ENCODE peak calls at places on chromosome 1, in six cellular contexts. C is K562, R is stomach, X is sigmoid colon, P is transverse colon, F is GM23338. N is an unnamed sample.

GRCh38 chr1:189149547-189150375 is 1327.9 kb downstream of the BRINP3 start:
- DNase-seq in F (peak), P (no peak), X (no peak), C (peak), R (peak), N (no peak)

GRCh38 chr1:51927029-51927428 is 48.5 kb upstream of the NRDC start:
- DNase-seq in F (no peak), C (no peak), P (no peak), R (no peak), X (no peak), N (no peak)

GRCh38 chr1:12502300-12503109 is 115.5 kb downstream of the DHRS3 start:
- DNase-seq in P (no peak), F (no peak), R (no peak), C (no peak), X (no peak), N (no peak)

GRCh38 chr1:36096500-36097412 is 8.1 kb downstream of the ADPRS start:
- DNase-seq in P (no peak), C (peak), F (peak), R (no peak), X (no peak), N (no peak)

GRCh38 chr1:228293816-228294500 is 86.1 kb downstream of the OBSCN start:
- DNase-seq in F (no peak), R (no peak), X (no peak), P (no peak), C (no peak), N (no peak)

GRCh38 chr1:206856674-206857464 is 8.6 kb upstream of the IL20 start:
- DNase-seq in X (no peak), P (no peak), F (peak), R (no peak), C (no peak), N (no peak)

GRCh38 chr1:19059773-19060172 is 103.3 kb upstream of the IFFO2 start:
- DNase-seq in C (no peak), R (no peak), F (no peak), X (no peak), P (no peak), N (no peak)

GRCh38 chr1:205191127-205191577 is 20.4 kb downstream of the DSTYK start:
- DNase-seq in P (no peak), X (no peak), F (no peak), R (no peak), C (no peak), N (no peak)

GRCh38 chr1:65308781-65309316 is 494 bp upstream of the DNAJC6 start:
- DNase-seq in F (peak), C (no peak), X (no peak), P (no peak), R (no peak), N (no peak)

GRCh38 chr1:27643626-27644368 is 8.8 kb upstream of the FGR start:
- DNase-seq in C (peak), X (no peak), F (peak), P (peak), R (peak), N (no peak)

GRCh38 chr1:151511636-151512215 is 539 bp downstream of the CGN start:
- DNase-seq in C (peak), F (peak), X (peak), P (peak), R (peak), N (no peak)

GRCh38 chr1:8239306-8240023 is 78.4 kb upstream of the SLC45A1 start:
- DNase-seq in F (peak), R (peak), P (peak), C (no peak), X (peak), N (no peak)

GRCh38 chr1:208722592-208722991 is 478.4 kb upstream of the PLXNA2 start:
- DNase-seq in P (no peak), R (no peak), X (no peak), F (no peak), C (no peak), N (no peak)

GRCh38 chr1:16076871-16077250 is 3.4 kb upstream of the FAM131C start:
- DNase-seq in P (no peak), X (no peak), C (no peak), R (no peak), F (no peak), N (no peak)

GRCh38 chr1:23168079-23168461 is 586 bp downstream of the LUZP1 start:
- DNase-seq in R (no peak), C (peak), P (peak), F (no peak), X (peak), N (no peak)

GRCh38 chr1:46194641-46195179 is 3.5 kb downstream of the POMGNT1 start:
- DNase-seq in C (no peak), X (no peak), F (no peak), R (no peak), P (no peak), N (no peak)

GRCh38 chr1:117590273-117590925 is 15.4 kb upstream of the TENT5C start:
- DNase-seq in P (no peak), R (peak), C (no peak), X (no peak), F (peak), N (no peak)

GRCh38 chr1:179366093-179366800 is 476 bp downstream of the AXDND1 start:
- DNase-seq in C (no peak), F (peak), X (no peak), R (no peak), P (no peak), N (no peak)

GRCh38 chr1:62207187-62207586 is 12.5 kb downstream of the L1TD1 start:
- DNase-seq in X (no peak), P (no peak), R (no peak), C (no peak), F (no peak), N (no peak)

GRCh38 chr1:204924013-204924759 is 53.5 kb downstream of the NFASC start:
- DNase-seq in F (peak), P (no peak), R (no peak), X (peak), C (no peak), N (no peak)

GRCh38 chr1:5200006-5200405 is 545.6 kb downstream of the AJAP1 start:
- DNase-seq in F (no peak), C (no peak), R (no peak), P (no peak), X (no peak), N (no peak)

GRCh38 chr1:164648211-164649080 is 89.5 kb downstream of the PBX1 start:
- DNase-seq in F (no peak), X (no peak), C (no peak), R (peak), P (no peak), N (no peak)

GRCh38 chr1:164644268-164644667 is 85.3 kb downstream of the PBX1 start:
- DNase-seq in X (no peak), F (no peak), P (no peak), C (no peak), R (no peak), N (no peak)

GRCh38 chr1:164647211-164647610 is 88.2 kb downstream of the PBX1 start:
- DNase-seq in P (peak), X (no peak), F (peak), C (no peak), R (no peak), N (no peak)

GRCh38 chr1:164645921-164646320 is 86.9 kb downstream of the PBX1 start:
- DNase-seq in R (no peak), P (no peak), F (no peak), X (no peak), C (no peak), N (no peak)

GRCh38 chr1:164644774-164645634 is 86.0 kb downstream of the PBX1 start:
- DNase-seq in C (no peak), R (no peak), P (no peak), X (no peak), F (no peak), N (no peak)
- TF ChIP-seq POLR2AphosphoS5 in C (no peak), R (peak), P (peak), X (peak), F (no peak), N (no peak)

GRCh38 chr1:230176871-230177411 is 109.9 kb downstream of the GALNT2 start:
- DNase-seq in C (peak), F (no peak), P (peak), R (no peak), X (peak), N (no peak)
- TF ChIP-seq POLR2AphosphoS5 in C (no peak), F (no peak), P (no peak), R (no peak), X (peak), N (no peak)

GRCh38 chr1:24898909-24899439 is 31.1 kb downstream of the RUNX3 start:
- DNase-seq in F (no peak), C (no peak), R (peak), P (peak), X (peak), N (no peak)
- TF ChIP-seq POLR2AphosphoS5 in F (no peak), C (no peak), R (no peak), P (no peak), X (no peak), N (no peak)

GRCh38 chr1:50497007-50497406 is 73.8 kb upstream of the DMRTA2 start:
- DNase-seq in X (no peak), F (no peak), R (no peak), P (no peak), C (no peak), N (no peak)

GRCh38 chr1:50491142-50491541 is 67.9 kb upstream of the DMRTA2 start:
- DNase-seq in X (no peak), P (no peak), C (no peak), R (no peak), F (no peak), N (no peak)

GRCh38 chr1:50492142-50492541 is 68.9 kb upstream of the DMRTA2 start:
- DNase-seq in F (no peak), P (no peak), X (no peak), R (no peak), C (no peak), N (no peak)

GRCh38 chr1:50490640-50491039 is 67.4 kb upstream of the DMRTA2 start:
- DNase-seq in P (no peak), C (no peak), R (no peak), F (no peak), X (no peak), N (no peak)

GRCh38 chr1:50493710-50494109 is 70.5 kb upstream of the DMRTA2 start:
- DNase-seq in F (no peak), X (no peak), C (no peak), P (peak), R (no peak), N (no peak)
- TF ChIP-seq POLR2AphosphoS5 in F (no peak), X (no peak), C (no peak), P (no peak), R (no peak), N (no peak)

DNA sequence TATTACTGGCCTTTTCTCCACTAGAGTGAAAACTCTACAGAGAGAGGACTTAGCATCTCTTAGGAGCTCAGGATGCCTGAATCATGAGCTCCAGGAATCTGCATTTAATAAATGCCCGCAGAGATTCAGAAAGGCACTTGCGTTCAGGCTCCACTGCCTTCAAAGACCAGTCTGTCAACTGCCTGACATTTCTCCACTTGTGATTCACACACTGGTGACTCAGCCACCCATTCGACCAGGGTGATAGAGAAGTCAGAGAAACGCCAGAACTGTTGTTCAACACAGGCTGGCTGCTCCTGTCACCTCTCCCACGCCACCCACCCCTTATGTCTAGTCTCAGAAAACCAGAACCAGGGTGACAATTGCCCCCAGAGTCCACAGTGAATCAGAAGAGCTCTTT is 26.9 kb upstream of the LBR start:
- DNase-seq in F (no peak), C (peak), P (peak), X (peak), R (peak), N (no peak)
- TF ChIP-seq POLR2AphosphoS5 in F (no peak), C (no peak), P (no peak), X (no peak), R (peak), N (no peak)

GRCh38 chr1:56834137-56834900 is 15.1 kb upstream of the FYB2 start:
- DNase-seq in F (no peak), R (no peak), P (no peak), C (no peak), X (no peak), N (no peak)
- TF ChIP-seq POLR2AphosphoS5 in F (no peak), R (no peak), P (no peak), C (no peak), X (no peak), N (no peak)